ENCODE peak calls at places on chromosomes 13 and 19, in six cellular contexts. C is bronchial epithelial cell, K is WTC11, Y is left ventricle myocardium inferior, X is brain microvascular endothelial cell, R is thoracic aorta. N is an unnamed sample.

GRCh38 chr13:78372581-78372980 is 230.8 kb downstream of the POU4F1 start:
- DNase-seq in K (no peak), X (no peak), R (no peak), C (no peak), Y (no peak), N (no peak)

GRCh38 chr19:19074172-19074905 is 10.5 kb downstream of the SLC25A42 start:
- DNase-seq in R (no peak), C (no peak), X (no peak), Y (no peak), K (no peak), N (no peak)

GRCh38 chr13:66033924-66034323 is 1196.2 kb downstream of the PCDH9 start:
- DNase-seq in C (no peak), X (no peak), K (no peak), Y (no peak), R (no peak), N (no peak)

GRCh38 chr19:3095375-3096191 is 1.4 kb downstream of the GNA11 start:
- DNase-seq in C (peak; percentile 10), X (no peak), R (no peak), Y (no peak), K (peak; percentile 74), N (no peak)

GRCh38 chr19:5988520-5989387 is 10.8 kb upstream of the RANBP3 start:
- DNase-seq in K (no peak), R (no peak), X (no peak), C (no peak), Y (no peak), N (no peak)

GRCh38 chr13:73417012-73417615 is 358.3 kb downstream of the KLF5 start:
- DNase-seq in C (no peak), R (no peak), X (no peak), K (no peak), Y (no peak), N (no peak)

GRCh38 chr19:4088975-4089374 is 22.3 kb upstream of the ZBTB7A start:
- DNase-seq in K (no peak), R (no peak), C (no peak), X (no peak), Y (no peak), N (no peak)

GRCh38 chr13:46717275-46717674 is 79.7 kb downstream of the ESD start:
- DNase-seq in X (no peak), Y (no peak), K (no peak), R (no peak), C (no peak), N (no peak)

GRCh38 chr19:45927565-45928261 is 13.1 kb upstream of the NANOS2 start:
- DNase-seq in R (peak; percentile 70), Y (peak; percentile 89), K (peak; percentile 95), C (peak; percentile 90), X (peak; percentile 84), N (peak; percentile 93)

GRCh38 chr19:35901854-35902661 is at the start of gene HCST:
- DNase-seq in K (no peak), R (no peak), X (no peak), C (peak; percentile 29), Y (no peak), N (no peak)

GRCh38 chr13:28147489-28147888 is 9.1 kb downstream of the PAN3 start:
- DNase-seq in Y (no peak), K (no peak), X (no peak), R (no peak), C (peak; percentile 46), N (no peak)

GRCh38 chr19:13089139-13089856 is 13.4 kb downstream of the LYL1 start:
- DNase-seq in K (peak; percentile 76), C (peak; percentile 2), Y (no peak), X (no peak), R (no peak), N (no peak)
- TF ChIP-seq CTCF in K (peak; percentile 49), C (peak; percentile 55), Y (peak; percentile 11), X (peak; percentile 68), R (peak; percentile 46), N (no peak)

GRCh38 chr13:102091231-102091630 is 310.6 kb downstream of the FGF14 start:
- DNase-seq in Y (no peak), K (peak; percentile 61), R (no peak), C (peak; percentile 25), X (peak; percentile 7), N (no peak)
- TF ChIP-seq CTCF in Y (no peak), K (no peak), R (no peak), C (no peak), X (peak; percentile 50), N (no peak)

GRCh38 chr19:30696514-30696913 is 324.3 kb downstream of the ZNF536 start:
- DNase-seq in R (no peak), C (no peak), X (no peak), K (peak; percentile 82), Y (no peak), N (peak; percentile 71)
- TF ChIP-seq CTCF in R (no peak), C (peak; percentile 22), X (peak; percentile 54), K (no peak), Y (peak; percentile 56), N (no peak)

DNA sequence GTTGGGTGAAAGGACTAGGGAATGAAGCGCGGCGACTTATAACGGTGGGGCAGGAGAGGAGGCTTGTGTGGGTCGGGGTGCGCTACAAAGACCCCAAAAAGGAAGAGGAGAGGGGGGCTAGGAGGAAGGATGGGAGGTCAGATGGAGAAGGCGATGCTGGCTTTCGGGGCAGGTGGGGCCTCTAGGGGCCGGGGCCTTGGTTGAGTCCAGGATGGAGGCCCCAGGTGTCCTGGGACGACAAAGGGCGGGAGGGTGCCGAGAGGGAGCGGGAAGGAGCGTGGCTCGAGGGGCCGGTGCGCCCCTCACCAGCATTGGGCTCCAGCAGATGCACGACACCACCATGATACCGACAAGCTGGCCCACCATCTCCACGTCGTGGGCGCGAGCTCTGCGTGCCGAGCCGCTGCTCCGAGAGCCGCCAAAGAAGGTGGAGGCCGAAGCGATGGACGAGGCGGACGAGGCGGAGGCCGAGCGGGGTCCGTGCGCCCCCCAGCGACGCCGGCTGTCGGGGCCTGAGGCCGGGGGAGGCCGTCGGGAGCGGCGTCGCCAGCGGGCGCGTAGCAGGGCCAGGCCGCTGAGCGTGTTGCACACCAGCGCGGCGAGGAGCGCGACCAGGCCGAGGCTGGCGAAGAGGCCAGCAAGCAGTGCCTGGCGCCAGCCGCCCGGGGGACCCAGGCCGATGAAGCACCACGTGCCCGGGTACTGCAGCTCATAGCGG is 1.9 kb downstream of the PTGER1 start:
- DNase-seq in C (no peak), X (no peak), K (peak; percentile 46), R (no peak), Y (no peak), N (no peak)
- TF ChIP-seq CTCF in C (no peak), X (no peak), K (no peak), R (no peak), Y (no peak), N (no peak)

GRCh38 chr13:44140146-44140545 is 233.5 kb upstream of the SERP2 start:
- DNase-seq in Y (no peak), C (no peak), R (no peak), K (peak; percentile 44), X (no peak), N (no peak)

GRCh38 chr13:44142911-44143665 is 230.5 kb upstream of the SERP2 start:
- DNase-seq in X (peak; percentile 80), R (no peak), K (no peak), C (peak; percentile 97), Y (no peak), N (no peak)

GRCh38 chr13:44142540-44142867 is 231.1 kb upstream of the SERP2 start:
- DNase-seq in C (no peak), X (no peak), Y (no peak), R (no peak), K (no peak), N (no peak)

GRCh38 chr13:44141213-44141724 is 232.4 kb upstream of the SERP2 start:
- DNase-seq in X (no peak), K (no peak), R (no peak), Y (no peak), C (peak; percentile 74), N (no peak)

GRCh38 chr13:44141725-44142539 is 231.7 kb upstream of the SERP2 start:
- DNase-seq in Y (peak; percentile 98), X (peak; percentile 93), R (peak; percentile 91), C (peak; percentile 79), K (peak; percentile 99), N (peak; percentile 99)
- TF ChIP-seq CTCF in Y (peak; percentile 48), X (no peak), R (peak; percentile 18), C (no peak), K (no peak), N (no peak)

DNA sequence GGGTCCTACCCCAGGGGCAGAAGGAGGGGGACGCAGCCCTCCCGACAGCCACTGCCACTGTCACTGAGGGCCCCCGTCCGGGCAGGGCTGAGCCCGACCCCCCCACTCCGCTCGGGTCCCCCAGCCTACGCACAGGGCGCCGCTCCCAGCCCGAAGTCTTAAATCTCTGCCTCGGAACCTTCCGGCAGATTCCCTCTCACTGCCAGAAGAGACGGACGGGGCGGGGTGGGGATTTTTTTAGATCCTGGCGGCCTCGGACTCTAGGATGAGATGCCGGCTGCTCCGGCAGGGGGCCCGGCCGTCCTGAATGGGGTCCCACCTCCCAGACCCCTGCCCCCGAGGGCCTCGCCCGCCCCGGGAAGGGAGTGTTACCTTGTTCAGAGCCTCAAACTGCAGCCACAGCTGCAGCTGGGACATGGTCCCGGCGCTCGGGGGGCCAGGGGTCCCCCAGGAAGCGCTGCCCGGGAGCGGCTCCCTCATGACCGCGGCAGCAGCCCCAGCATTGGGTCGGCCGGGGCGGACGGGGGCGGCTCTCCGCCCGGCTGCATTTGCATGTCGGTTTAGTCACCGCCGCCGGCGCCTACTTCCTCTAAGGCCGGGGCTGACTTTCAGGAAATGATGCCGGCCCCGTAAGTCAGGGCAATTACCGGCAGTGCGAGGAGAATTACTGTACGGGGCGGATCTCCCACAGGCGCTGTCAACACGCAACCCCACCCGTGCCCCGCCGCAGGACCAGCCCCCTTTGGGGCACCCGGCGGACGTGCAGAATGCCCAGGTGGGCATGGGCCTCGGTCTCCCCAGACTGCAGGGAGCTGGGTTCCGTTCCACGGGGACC is 28.1 kb downstream of the GPX4 start:
- DNase-seq in Y (peak; percentile 86), R (peak; percentile 91), C (peak; percentile 85), K (peak; percentile 69), X (peak; percentile 70), N (peak; percentile 73)
- TF ChIP-seq CTCF in Y (peak; percentile 36), R (peak; percentile 26), C (no peak), K (no peak), X (peak; percentile 39), N (no peak)

DNA sequence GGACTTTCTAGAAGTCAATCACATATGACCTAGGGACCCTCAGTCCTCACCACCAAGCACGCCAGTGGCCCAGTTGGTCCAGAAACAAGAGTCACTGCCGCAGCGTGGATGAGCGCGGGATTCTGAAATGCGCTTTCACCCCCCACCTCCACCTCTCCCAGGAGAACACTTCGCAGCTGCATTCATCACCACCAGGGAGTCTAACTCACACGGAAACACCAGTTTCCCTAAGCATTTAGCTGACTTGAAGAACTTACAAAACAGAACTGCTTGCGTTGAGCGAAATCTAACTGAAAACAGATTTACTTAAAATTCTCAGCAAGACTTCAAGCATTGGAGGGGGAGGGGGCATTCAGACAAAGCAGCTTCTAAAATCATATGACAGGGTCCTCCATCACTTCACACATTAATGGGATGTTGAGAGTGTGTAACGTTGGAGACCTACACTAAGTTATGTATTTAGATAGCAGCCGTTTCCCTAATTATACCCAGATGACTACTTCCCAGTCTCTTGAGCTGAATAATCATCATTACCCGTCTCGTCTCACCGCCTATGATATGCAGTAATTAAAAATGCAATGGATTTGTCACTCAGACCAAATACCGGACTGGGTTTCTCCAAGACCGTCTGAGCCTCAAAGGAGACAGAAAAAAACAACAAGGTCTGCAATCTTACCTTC is 258.3 kb upstream of the IRS2 start:
- DNase-seq in X (no peak), Y (no peak), R (no peak), C (no peak), K (no peak), N (no peak)
- TF ChIP-seq CTCF in X (peak; percentile 9), Y (no peak), R (no peak), C (no peak), K (no peak), N (no peak)

GRCh38 chr13:50724438-50724837 is 119.1 kb downstream of the DLEU7 start:
- DNase-seq in C (no peak), K (no peak), R (no peak), X (no peak), Y (no peak), N (no peak)
- TF ChIP-seq CTCF in C (no peak), K (no peak), R (no peak), X (no peak), Y (no peak), N (no peak)

N was measured in mesothelial cell of epicardium.